ENCODE peak calls at places on chromosomes 3 and 15, in five cellular contexts. A is fibroblast of mammary gland, X is epithelial cell of esophagus, K is HCT116, I is AG04450. B is an unnamed sample.

GRCh38 chr3:138945646-138946553 is 1.0 kb downstream of the FOXL2 start:
- DNase-seq in A (peak), X (peak), K (no peak), I (no peak), B (no peak)

GRCh38 chr3:120741837-120742197 is 499 bp downstream of the RABL3 start:
- DNase-seq in A (peak), X (peak), K (peak), I (no peak), B (no peak)

GRCh38 chr15:67774626-67775025 is 50.7 kb upstream of the SKOR1 start:
- DNase-seq in A (no peak), X (no peak), K (no peak), I (no peak), B (no peak)

GRCh38 chr3:44029100-44029499 is 212.6 kb upstream of the TOPAZ1 start:
- DNase-seq in A (no peak), X (no peak), K (no peak), I (no peak), B (no peak)

GRCh38 chr3:95271330-95271729 is 1208.5 kb downstream of the NSUN3 start:
- DNase-seq in A (no peak), X (no peak), K (no peak), I (no peak), B (no peak)

GRCh38 chr3:72550582-72551262 is 297.5 kb downstream of the SHQ1 start:
- DNase-seq in A (no peak), X (no peak), K (no peak), I (no peak), B (no peak)

GRCh38 chr15:62125763-62126162 is 39.3 kb downstream of the C2CD4B start:
- DNase-seq in A (peak), X (peak), K (peak), I (no peak), B (no peak)

GRCh38 chr3:14285526-14285925 is 106.9 kb downstream of the LSM3 start:
- DNase-seq in A (no peak), X (no peak), K (no peak), I (no peak), B (no peak)

GRCh38 chr15:92899910-92900711 is at the start of gene CHD2:
- DNase-seq in A (peak), X (peak), K (peak), I (peak), B (peak)

GRCh38 chr3:47007482-47008257 is 28.2 kb downstream of the NBEAL2 start:
- DNase-seq in A (no peak), X (no peak), K (no peak), I (no peak), B (no peak)

GRCh38 chr3:185430375-185430774 is 67.4 kb downstream of the MAP3K13 start:
- DNase-seq in A (no peak), X (no peak), K (no peak), I (no peak), B (no peak)

DNA sequence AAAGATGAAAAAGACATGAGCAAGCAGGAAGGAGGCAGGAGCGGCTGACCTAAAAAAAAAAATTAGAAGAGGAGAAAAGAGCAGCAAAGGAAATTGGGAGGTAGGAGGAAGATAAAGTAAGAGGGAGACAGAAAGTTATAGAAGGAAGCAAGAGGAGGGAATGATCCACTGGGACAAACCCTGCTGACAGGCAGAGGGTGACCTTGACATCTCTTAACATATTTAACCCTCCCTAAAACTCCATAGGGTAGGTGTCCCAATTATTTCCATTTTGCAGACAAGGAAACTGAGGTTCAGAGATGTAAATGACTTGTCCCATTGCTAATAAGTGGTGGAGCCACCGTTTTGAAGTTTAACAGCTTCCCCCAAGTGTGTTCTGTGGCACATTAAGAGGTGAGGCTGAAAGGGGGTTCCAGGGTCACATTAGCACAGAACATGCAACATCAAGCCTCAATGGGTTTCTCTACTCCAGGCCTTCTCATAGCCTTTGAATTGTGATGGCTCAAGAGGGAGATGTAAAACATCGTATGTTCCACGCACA is 37.4 kb upstream of the PRICKLE2 start:
- DNase-seq in A (no peak), X (no peak), K (no peak), I (no peak), B (no peak)
- TF ChIP-seq CTCF in A (peak), X (no peak), K (no peak), I (no peak), B (peak)

GRCh38 chr3:127454051-127454450 is 136.5 kb downstream of the TPRA1 start:
- DNase-seq in A (no peak), X (no peak), K (no peak), I (no peak), B (no peak)

GRCh38 chr3:127456471-127457093 is 134.0 kb downstream of the TPRA1 start:
- DNase-seq in A (peak), X (peak), K (no peak), I (no peak), B (no peak)

GRCh38 chr3:127457094-127457475 is 133.4 kb downstream of the TPRA1 start:
- DNase-seq in A (peak), X (peak), K (no peak), I (no peak), B (no peak)

GRCh38 chr3:127454968-127455367 is 135.6 kb downstream of the TPRA1 start:
- DNase-seq in A (no peak), X (no peak), K (no peak), I (no peak), B (no peak)

DNA sequence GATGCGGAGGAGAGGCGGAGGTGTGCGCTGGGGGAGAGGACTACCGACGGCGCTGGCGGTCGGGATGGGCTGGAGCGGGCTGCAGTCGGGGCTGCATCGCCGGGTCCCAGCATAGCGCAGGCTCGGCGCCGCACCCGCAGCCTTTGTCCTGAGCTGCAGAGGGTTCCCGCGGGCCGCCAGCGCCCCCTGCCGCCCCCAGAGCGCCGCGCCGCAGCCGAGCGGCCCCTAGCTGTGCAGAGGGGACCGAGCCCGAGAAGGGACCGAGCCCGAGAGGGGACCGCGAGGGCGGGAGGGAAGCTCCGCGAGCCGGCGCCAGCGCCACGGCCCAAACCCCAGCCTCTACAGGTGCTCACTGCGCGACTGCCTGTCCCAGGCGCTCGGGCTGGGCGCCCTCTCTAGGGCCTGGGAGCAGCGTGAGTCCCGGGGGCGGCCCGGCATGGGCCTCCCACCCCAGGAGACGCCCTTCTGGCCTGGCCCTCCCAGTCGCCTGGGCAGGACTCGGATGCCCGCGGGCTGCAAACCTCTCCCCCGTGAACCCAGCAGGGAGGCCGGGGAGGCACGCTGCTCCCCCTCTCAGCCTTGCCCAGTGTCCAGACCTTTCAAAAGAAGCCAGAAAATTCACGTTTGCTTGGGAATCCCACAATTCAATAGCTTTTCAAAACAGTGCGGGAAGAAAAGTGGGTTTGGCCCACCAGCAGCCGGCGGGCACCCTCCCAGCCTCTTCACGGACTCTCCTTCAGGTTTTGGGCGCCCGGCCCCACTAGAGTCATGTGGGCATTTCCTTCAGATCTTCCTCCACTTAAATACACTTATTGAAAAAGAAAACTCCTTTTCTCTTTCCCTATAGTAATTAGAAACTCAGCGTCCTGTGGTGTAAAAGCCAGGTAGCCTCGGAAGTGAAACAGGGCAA is 134.7 kb downstream of the TPRA1 start:
- DNase-seq in A (peak), X (peak), K (peak), I (no peak), B (no peak)
- H3K4me3 ChIP-seq in A (peak), X (peak), K (peak), I (peak), B (peak)

GRCh38 chr15:82046668-82047492 is 1.1 kb upstream of the MEX3B start:
- DNase-seq in A (peak), X (peak), K (peak), I (peak), B (peak)
- TF ChIP-seq CTCF in A (peak), X (peak), K (peak), I (peak), B (peak)

DNA sequence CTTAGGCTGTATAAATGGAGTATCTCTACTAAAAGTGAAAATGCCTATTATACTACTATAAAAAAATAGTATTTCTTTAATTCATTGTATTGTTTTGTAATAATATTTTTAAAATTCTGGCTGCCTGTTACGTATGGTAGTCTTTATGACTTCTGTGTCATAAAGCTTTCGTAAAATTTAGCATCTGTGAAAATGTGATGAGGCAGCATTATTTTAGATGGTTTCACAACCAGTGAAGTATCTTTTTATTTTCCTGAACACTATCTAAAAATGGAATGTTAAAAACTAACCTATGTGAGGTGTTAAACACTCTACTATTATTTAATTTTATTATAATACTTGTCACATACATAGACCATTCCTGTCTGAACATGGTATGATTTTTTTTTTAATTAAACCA is 46.2 kb downstream of the LRCH3 start:
- DNase-seq in A (no peak), X (no peak), K (no peak), I (no peak), B (no peak)
- H3K4me3 ChIP-seq in A (no peak), X (no peak), K (no peak), I (no peak), B (no peak)

B was measured in retinal pigment epithelial cell.